ENCODE peak calls at places on chromosomes 4 and X, in six cellular contexts. N is caudate nucleus, O is fibroblast of lung, Z is lower lobe of right lung, A is AG04450, K is Peyer's patch. T is an unnamed sample.
A peak's percentile ranks its signal among the peaks of the same experiment; 100 is the strongest.

GRCh38 chr4:146548443-146548842 is 26.7 kb upstream of the SLC10A7 start:
- DNase-seq in K (no peak), Z (no peak), N (no peak), A (no peak), O (no peak), T (no peak)

GRCh38 chrX:118730500-118731247 is 3.3 kb downstream of the IL13RA1 start:
- DNase-seq in A (no peak), K (no peak), N (no peak), Z (no peak), O (peak; percentile 72), T (no peak)

GRCh38 chrX:16462912-16463311 is 187.0 kb upstream of the S100G start:
- DNase-seq in N (no peak), Z (no peak), A (peak; percentile 81), O (peak; percentile 82), K (no peak), T (no peak)

GRCh38 chrX:34716322-34716721 is 59.2 kb upstream of the TMEM47 start:
- DNase-seq in O (no peak), N (no peak), Z (no peak), A (no peak), K (no peak), T (no peak)

GRCh38 chrX:20471483-20471882 is 204.8 kb upstream of the RPS6KA3 start:
- DNase-seq in A (no peak), K (no peak), N (no peak), Z (no peak), O (no peak), T (no peak)

GRCh38 chr4:100206850-100207249 is 16.6 kb upstream of the DDIT4L start:
- DNase-seq in A (no peak), N (no peak), Z (no peak), O (no peak), K (no peak), T (no peak)

GRCh38 chr4:84279678-84280077 is 219.4 kb downstream of the NKX6-1 start:
- DNase-seq in N (no peak), O (peak; percentile 43), Z (no peak), A (no peak), K (no peak), T (no peak)

GRCh38 chr4:109979932-109980717 is 67.4 kb downstream of the EGF start:
- DNase-seq in A (peak; percentile 16), K (no peak), N (no peak), Z (no peak), O (peak; percentile 89), T (peak; percentile 55)

GRCh38 chrX:134625315-134625718 is 33.0 kb downstream of the PLAC1 start:
- DNase-seq in K (no peak), N (no peak), A (no peak), O (peak; percentile 69), Z (no peak), T (no peak)

GRCh38 chrX:8987672-8988250 is 46.2 kb downstream of the FAM9B start:
- DNase-seq in Z (no peak), N (no peak), A (no peak), O (no peak), K (peak; percentile 38), T (no peak)

GRCh38 chr4:182245541-182246245 is 2.5 kb downstream of the TENM3 start:
- DNase-seq in A (no peak), O (peak; percentile 40), Z (no peak), N (no peak), K (no peak), T (no peak)

GRCh38 chr4:173752610-173753009 is 222.6 kb upstream of the HAND2 start:
- DNase-seq in A (no peak), Z (no peak), K (no peak), N (no peak), O (no peak), T (no peak)

GRCh38 chr4:31370866-31371465 is 650.8 kb downstream of the PCDH7 start:
- DNase-seq in N (no peak), K (no peak), Z (no peak), A (no peak), O (peak; percentile 31), T (peak; percentile 47)

GRCh38 chrX:44903107-44903506 is 30.1 kb downstream of the KDM6A start:
- DNase-seq in N (no peak), O (peak; percentile 85), K (no peak), A (peak; percentile 3), Z (no peak), T (peak; percentile 21)

GRCh38 chr4:2354127-2354526 is 64.3 kb downstream of the ZFYVE28 start:
- DNase-seq in O (no peak), K (peak; percentile 31), A (no peak), N (no peak), Z (peak; percentile 28), T (no peak)

GRCh38 chr4:2352729-2353221 is 65.7 kb downstream of the ZFYVE28 start:
- DNase-seq in N (no peak), A (no peak), Z (peak; percentile 4), K (no peak), O (no peak), T (no peak)

GRCh38 chr4:2352171-2352570 is 66.3 kb downstream of the ZFYVE28 start:
- DNase-seq in Z (peak; percentile 28), O (no peak), N (no peak), A (no peak), K (no peak), T (no peak)

GRCh38 chr4:2354760-2355159 is 63.7 kb downstream of the ZFYVE28 start:
- DNase-seq in K (no peak), Z (peak; percentile 43), N (no peak), A (no peak), O (no peak), T (no peak)

GRCh38 chr4:2353222-2354107 is 65.0 kb downstream of the ZFYVE28 start:
- DNase-seq in O (no peak), A (no peak), N (no peak), Z (peak; percentile 43), K (no peak), T (no peak)
- H3K27ac ChIP-seq in O (no peak overlapping the region), A (no peak overlapping the region), N (peak overlapping the region; percentile 27), Z (no peak overlapping the region), K (no peak overlapping the region), T (no peak overlapping the region)

GRCh38 chr4:124526321-124526720 is 186.2 kb downstream of the ANKRD50 start:
- DNase-seq in K (no peak), A (no peak), O (no peak), N (no peak), Z (no peak), T (no peak)

GRCh38 chr4:124525524-124525923 is 187.0 kb downstream of the ANKRD50 start:
- DNase-seq in Z (no peak), N (no peak), O (no peak), A (no peak), K (no peak), T (no peak)

GRCh38 chr4:124529131-124529530 is 183.4 kb downstream of the ANKRD50 start:
- DNase-seq in A (no peak), K (no peak), O (no peak), Z (no peak), N (no peak), T (no peak)

GRCh38 chr4:124526760-124527159 is 185.8 kb downstream of the ANKRD50 start:
- DNase-seq in A (no peak), O (no peak), N (no peak), Z (no peak), K (no peak), T (no peak)

DNA sequence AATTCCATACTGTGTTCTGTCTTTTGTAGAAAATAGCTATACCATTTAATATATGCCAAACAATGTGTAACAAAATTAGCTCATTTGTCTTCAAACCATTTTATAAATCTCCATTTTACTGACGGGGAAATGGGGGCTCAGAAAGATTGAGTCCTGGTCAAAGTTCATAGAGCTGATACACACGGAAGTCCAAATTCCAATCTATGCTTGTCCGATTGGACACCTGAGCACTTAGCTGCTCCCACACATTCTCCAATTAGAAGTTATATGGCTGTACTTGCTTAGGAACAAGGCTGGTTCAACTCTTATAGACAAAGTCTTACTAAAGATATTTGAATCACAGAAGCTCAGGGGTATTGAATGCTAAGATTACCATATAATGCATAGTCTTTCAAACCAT is 185.2 kb downstream of the ANKRD50 start:
- DNase-seq in K (no peak), N (no peak), A (no peak), Z (no peak), O (no peak), T (no peak)
- H3K27ac ChIP-seq in K (no peak overlapping the region), N (no peak overlapping the region), A (no peak overlapping the region), Z (no peak overlapping the region), O (no peak overlapping the region), T (no peak overlapping the region)

GRCh38 chrX:37767438-37767837 is 12.4 kb upstream of the CYBB start:
- DNase-seq in A (no peak), N (no peak), O (no peak), K (no peak), Z (no peak), T (no peak)
- H3K27ac ChIP-seq in A (no peak overlapping the region), N (no peak overlapping the region), O (no peak overlapping the region), K (no peak overlapping the region), Z (no peak overlapping the region), T (no peak overlapping the region)

DNA sequence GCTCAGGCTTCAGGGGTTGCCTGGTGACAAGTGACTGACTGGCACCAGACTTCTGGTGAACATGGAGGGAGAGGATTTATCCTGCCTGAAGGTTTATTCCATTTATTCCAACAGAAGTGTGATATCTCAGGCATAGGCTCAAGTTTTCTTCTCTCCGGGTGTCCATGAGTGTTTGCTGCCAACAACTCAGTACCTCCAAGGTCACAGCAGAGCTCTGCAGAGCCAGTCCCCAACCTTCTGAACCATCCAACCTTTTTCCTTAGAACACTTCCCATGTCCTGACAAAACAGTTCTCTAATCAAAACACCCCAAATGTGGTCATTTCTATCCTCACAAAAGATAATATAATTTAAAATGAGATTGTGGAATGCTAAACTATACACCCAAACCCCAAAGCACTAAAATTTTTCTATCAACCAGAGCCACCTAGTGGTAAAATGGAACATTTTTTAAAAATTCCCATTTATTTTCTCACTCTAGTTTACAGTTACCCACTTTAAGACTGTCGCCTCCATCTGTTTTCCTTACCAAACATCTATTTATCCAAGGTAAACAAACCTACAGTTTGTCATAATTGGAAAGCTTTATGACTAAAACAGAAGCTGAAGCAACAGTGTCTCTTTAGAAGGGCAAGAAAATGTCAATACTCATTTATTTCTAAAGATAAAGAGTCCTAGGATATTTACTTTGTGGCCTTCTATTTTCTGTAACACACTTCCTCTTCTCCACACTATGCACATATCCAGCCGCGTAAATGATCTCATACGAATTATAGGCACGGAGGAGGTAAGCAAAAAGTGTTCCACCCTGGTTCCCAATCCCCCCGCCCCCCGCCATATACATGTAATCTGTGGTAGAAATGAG is 39.5 kb downstream of the TMEM154 start:
- DNase-seq in K (no peak), A (no peak), Z (no peak), N (no peak), O (no peak), T (peak; percentile 36)
- H3K27ac ChIP-seq in K (no peak overlapping the region), A (no peak overlapping the region), Z (no peak overlapping the region), N (no peak overlapping the region), O (no peak overlapping the region), T (no peak overlapping the region)

DNA sequence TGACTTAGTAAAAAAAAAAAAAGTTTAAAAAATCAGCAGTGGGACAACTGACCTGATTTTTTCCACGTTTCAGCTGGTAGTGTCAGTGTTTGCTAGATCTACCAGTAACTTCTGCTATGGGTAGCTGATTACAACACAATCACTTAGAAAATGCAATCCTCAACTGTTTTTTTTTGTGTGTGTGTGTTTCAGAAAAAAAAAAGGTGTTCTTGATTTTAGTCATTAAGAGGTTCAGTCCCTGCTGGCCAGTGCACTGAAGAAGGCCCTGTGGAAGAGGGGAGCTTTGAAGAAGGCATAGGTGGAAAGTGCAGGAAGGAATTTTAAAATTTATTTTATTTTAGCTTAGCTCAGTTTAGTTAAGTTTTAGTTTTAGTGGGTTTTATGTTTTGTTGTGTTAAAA is 46.9 kb downstream of the SH2D1A start:
- DNase-seq in K (no peak), N (no peak), Z (no peak), O (no peak), A (no peak), T (no peak)
- H3K27ac ChIP-seq in K (no peak overlapping the region), N (no peak overlapping the region), Z (no peak overlapping the region), O (no peak overlapping the region), A (no peak overlapping the region), T (no peak overlapping the region)

GRCh38 chr4:185640809-185641675 is 105.7 kb upstream of the PDLIM3 start:
- DNase-seq in A (peak; percentile 41), N (no peak), K (no peak), O (peak; percentile 77), Z (no peak), T (peak; percentile 19)
- H3K27ac ChIP-seq in A (no peak overlapping the region), N (no peak overlapping the region), K (no peak overlapping the region), O (no peak overlapping the region), Z (no peak overlapping the region), T (no peak overlapping the region)

T was measured in RWPE1.